ENCODE peak calls at places on chromosomes 5 and 9, in five cellular contexts. One of them, this sample, is unnamed.

GRCh38 chr5:151899400-151899799 is 25.3 kb downstream of the GLRA1 start:
- DNase-seq in HepG2: no peak
- DNase-seq in A549: no peak
- DNase-seq in GM12878: no peak
- DNase-seq in K562: no peak
- DNase-seq in this sample: no peak

GRCh38 chr5:15064396-15064795 is 192.8 kb upstream of the ANKH start:
- DNase-seq in HepG2: no peak
- DNase-seq in A549: no peak
- DNase-seq in GM12878: no peak
- DNase-seq in K562: no peak
- DNase-seq in this sample: no peak

GRCh38 chr5:16807475-16807874 is 128.6 kb downstream of the MYO10 start:
- DNase-seq in HepG2: no peak
- DNase-seq in A549: no peak
- DNase-seq in GM12878: no peak
- DNase-seq in K562: no peak
- DNase-seq in this sample: no peak

GRCh38 chr5:123722451-123722850 is 210.5 kb downstream of the CSNK1G3 start:
- DNase-seq in HepG2: no peak
- DNase-seq in A549: no peak
- DNase-seq in GM12878: no peak
- DNase-seq in K562: no peak
- DNase-seq in this sample: no peak

GRCh38 chr5:6418679-6419276 is 29.9 kb upstream of the UBE2QL1 start:
- DNase-seq in HepG2: no peak
- DNase-seq in A549: no peak
- DNase-seq in GM12878: no peak
- DNase-seq in K562: no peak
- DNase-seq in this sample: no peak

GRCh38 chr9:81656004-81656403 is 33.3 kb downstream of the TLE1 start:
- DNase-seq in HepG2: peak; percentile 21
- DNase-seq in A549: no peak
- DNase-seq in GM12878: peak; percentile 31
- DNase-seq in K562: no peak
- DNase-seq in this sample: no peak

GRCh38 chr9:7490317-7491108 is 309.1 kb downstream of the DMAC1 start:
- DNase-seq in HepG2: no peak
- DNase-seq in A549: no peak
- DNase-seq in GM12878: no peak
- DNase-seq in K562: no peak
- DNase-seq in this sample: no peak

GRCh38 chr9:104927216-104927911 is 591 bp downstream of the ABCA1 start:
- DNase-seq in HepG2: peak; percentile 55
- DNase-seq in A549: peak; percentile 48
- DNase-seq in GM12878: no peak
- DNase-seq in K562: no peak
- DNase-seq in this sample: no peak

GRCh38 chr9:93671030-93671358 is 94.6 kb downstream of the PHF2 start:
- DNase-seq in HepG2: no peak
- DNase-seq in A549: no peak
- DNase-seq in GM12878: no peak
- DNase-seq in K562: no peak
- DNase-seq in this sample: no peak

GRCh38 chr9:89497181-89497963 is 541 bp downstream of the SEMA4D start:
- DNase-seq in HepG2: no peak
- DNase-seq in A549: peak; percentile 24
- DNase-seq in GM12878: no peak
- DNase-seq in K562: peak; percentile 12
- DNase-seq in this sample: no peak

GRCh38 chr5:172798422-172799215 is 27.6 kb upstream of the DUSP1 start:
- DNase-seq in HepG2: no peak
- DNase-seq in A549: peak; percentile 59
- DNase-seq in GM12878: no peak
- DNase-seq in K562: no peak
- DNase-seq in this sample: no peak

GRCh38 chr5:91419571-91420537 is 36.7 kb upstream of the ARRDC3 start:
- DNase-seq in HepG2: peak; percentile 32
- DNase-seq in A549: peak; percentile 26
- DNase-seq in GM12878: no peak
- DNase-seq in K562: peak; percentile 46
- DNase-seq in this sample: no peak

GRCh38 chr5:57302164-57302563 is 128.3 kb downstream of the GPBP1 start:
- DNase-seq in HepG2: peak; percentile 28
- DNase-seq in A549: no peak
- DNase-seq in GM12878: peak; percentile 33
- DNase-seq in K562: no peak
- DNase-seq in this sample: no peak

GRCh38 chr5:65730910-65731309 is 8.9 kb downstream of the NLN start:
- DNase-seq in HepG2: no peak
- DNase-seq in A549: no peak
- DNase-seq in GM12878: no peak
- DNase-seq in K562: no peak
- DNase-seq in this sample: no peak

GRCh38 chr9:98010450-98010849 is 27.3 kb downstream of the ANP32B start:
- DNase-seq in HepG2: no peak
- DNase-seq in A549: no peak
- DNase-seq in GM12878: no peak
- DNase-seq in K562: peak; percentile 38
- DNase-seq in this sample: no peak

GRCh38 chr9:33868430-33869000 is 51.6 kb downstream of the UBE2R2 start:
- DNase-seq in HepG2: no peak
- DNase-seq in A549: no peak
- DNase-seq in GM12878: no peak
- DNase-seq in K562: no peak
- DNase-seq in this sample: no peak

DNA sequence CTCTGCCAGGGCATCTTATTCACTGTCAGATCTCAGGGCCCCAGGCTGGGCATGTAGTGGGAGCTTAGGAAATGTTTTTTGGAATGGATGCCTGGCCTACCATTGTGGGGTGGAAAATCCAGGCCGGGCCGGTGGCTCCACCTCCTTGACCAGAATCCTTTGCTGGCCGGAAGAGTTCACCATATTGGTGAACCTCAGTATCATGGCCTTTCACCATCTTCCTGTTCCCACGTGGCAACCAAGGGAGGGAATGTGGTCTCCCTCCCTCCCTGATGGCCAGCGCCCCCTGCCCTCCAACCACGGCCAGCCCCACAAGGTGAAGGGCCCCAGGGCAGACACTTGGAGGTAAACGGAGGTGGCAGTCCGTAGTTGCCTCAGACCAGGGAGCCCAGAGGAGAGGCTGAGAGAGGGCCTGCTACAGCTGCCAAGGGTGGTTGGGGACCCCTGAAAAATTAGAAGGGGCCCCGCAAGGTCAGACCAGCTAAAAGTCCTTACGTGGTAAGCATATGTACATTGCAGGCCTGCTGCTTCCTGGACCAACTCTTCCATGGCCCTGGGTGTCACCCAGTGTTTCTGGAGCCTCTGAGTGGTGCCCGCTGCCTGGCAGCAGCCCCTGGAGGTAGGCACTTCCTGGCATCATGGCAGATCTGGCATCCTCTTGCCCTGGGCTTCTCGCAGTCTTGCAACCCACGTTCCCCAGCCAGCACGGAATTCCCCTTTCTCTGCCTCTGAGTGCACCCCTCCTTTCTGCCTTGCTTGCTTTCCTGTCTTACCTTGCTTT is 153.4 kb downstream of the RGS3 start:
- DNase-seq in HepG2: no peak
- DNase-seq in A549: no peak
- DNase-seq in GM12878: no peak
- DNase-seq in K562: no peak
- DNase-seq in this sample: peak; percentile 48
- TF ChIP-seq HDAC2 in HepG2: no peak
- TF ChIP-seq HDAC2 in A549: no peak
- TF ChIP-seq HDAC2 in GM12878: no peak
- TF ChIP-seq HDAC2 in K562: no peak
- TF ChIP-seq HDAC2 in this sample: no peak

DNA sequence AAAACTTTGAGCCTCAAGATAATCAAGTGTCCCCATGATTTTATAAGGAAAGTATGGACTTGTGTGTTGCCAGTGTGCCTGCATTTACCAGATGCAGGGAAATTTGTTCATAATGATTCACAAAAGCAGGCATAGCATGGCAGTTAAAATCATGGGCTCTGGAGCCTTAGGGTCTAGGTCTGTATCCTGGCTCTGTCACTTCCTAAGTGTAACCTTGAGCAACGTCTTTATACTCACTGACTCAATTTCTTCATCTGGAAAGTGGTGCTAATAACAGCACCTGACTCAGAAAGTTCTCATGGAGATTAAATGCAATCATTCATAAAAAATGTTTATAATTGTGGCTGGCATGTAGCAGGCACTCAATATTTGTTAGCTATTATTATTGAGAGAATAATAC is 234.9 kb downstream of the SAXO1 start:
- DNase-seq in HepG2: no peak
- DNase-seq in A549: no peak
- DNase-seq in GM12878: no peak
- DNase-seq in K562: no peak
- DNase-seq in this sample: no peak
- TF ChIP-seq HDAC2 in HepG2: no peak
- TF ChIP-seq HDAC2 in A549: no peak
- TF ChIP-seq HDAC2 in GM12878: no peak
- TF ChIP-seq HDAC2 in K562: no peak
- TF ChIP-seq HDAC2 in this sample: no peak

DNA sequence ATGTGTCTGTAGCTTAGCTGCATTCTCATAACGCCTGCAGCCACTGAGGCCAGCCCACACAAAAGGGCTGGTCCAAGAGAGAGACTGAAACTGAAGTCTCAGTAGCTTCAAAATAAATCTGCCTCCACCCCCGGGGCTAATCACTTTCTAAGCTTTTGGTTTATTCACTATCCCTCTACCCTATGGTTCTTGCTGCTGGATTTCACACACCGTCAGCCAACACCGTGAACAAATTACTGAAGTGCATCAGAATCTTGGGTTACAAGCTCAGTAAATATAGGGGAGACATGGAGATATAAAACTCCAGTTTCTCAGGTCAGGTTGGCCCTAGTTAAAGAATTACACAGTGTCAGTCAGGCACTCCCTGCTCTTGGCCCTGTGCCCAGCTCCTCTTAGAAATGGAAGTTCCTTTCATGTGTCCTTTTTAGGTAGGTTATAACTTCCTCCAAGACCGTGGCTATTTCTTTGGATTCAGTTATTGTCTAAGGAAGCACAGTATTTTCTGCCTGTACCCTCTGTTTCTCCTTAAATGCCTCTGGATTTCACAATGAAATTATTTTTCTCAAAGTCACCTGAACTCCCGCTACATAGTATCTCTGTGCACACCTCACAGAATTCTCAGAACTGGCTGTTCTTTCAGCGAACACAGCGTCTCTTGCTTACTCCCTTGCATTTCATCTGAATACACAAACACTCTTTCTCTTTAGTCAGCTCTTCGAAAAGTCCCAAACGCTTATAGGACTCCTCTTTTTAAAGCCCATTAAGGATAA is 112.5 kb downstream of the FAM174A start:
- DNase-seq in HepG2: no peak
- DNase-seq in A549: no peak
- DNase-seq in GM12878: no peak
- DNase-seq in K562: no peak
- DNase-seq in this sample: no peak
- TF ChIP-seq HDAC2 in HepG2: no peak
- TF ChIP-seq HDAC2 in A549: no peak
- TF ChIP-seq HDAC2 in GM12878: no peak
- TF ChIP-seq HDAC2 in K562: no peak
- TF ChIP-seq HDAC2 in this sample: no peak

GRCh38 chr5:156147251-156147947 is 179.6 kb upstream of the SGCD start:
- DNase-seq in HepG2: no peak
- DNase-seq in A549: peak; percentile 52
- DNase-seq in GM12878: no peak
- DNase-seq in K562: no peak
- DNase-seq in this sample: no peak
- TF ChIP-seq HDAC2 in HepG2: no peak
- TF ChIP-seq HDAC2 in A549: no peak
- TF ChIP-seq HDAC2 in GM12878: no peak
- TF ChIP-seq HDAC2 in K562: no peak
- TF ChIP-seq HDAC2 in this sample: no peak